ENCODE peak calls at places on chromosomes 1 and 21, in seven cellular contexts. E is cardiac muscle cell; Q is K562; N is fibroblast of pulmonary artery; Y is choroid plexus epithelial cell; O is CD8-positive, alpha-beta T cell; Z is heart left ventricle. D is an unnamed sample.

GRCh38 chr1:209432443-209432825 is 151.1 kb upstream of the CAMK1G start:
- DNase-seq in E (no peak), Q (no peak), N (no peak), Y (no peak), O (no peak), Z (no peak), D (no peak)

GRCh38 chr1:94562502-94563260 is 21.1 kb upstream of the F3 start:
- DNase-seq in E (peak; percentile 11), Q (no peak), N (no peak), Y (no peak), O (no peak), Z (no peak), D (no peak)

GRCh38 chr1:178362784-178363183 is 134.0 kb downstream of the CLEC20A start:
- DNase-seq in E (no peak), Q (no peak), N (peak; percentile 79), Y (peak; percentile 40), O (no peak), Z (no peak), D (no peak)

GRCh38 chr1:209037064-209037463 is 546.5 kb upstream of the CAMK1G start:
- DNase-seq in E (no peak), Q (no peak), N (no peak), Y (no peak), O (no peak), Z (no peak), D (no peak)

GRCh38 chr1:34500451-34500850 is 254.4 kb upstream of the GJB5 start:
- DNase-seq in E (peak; percentile 81), Q (no peak), N (peak; percentile 1), Y (peak; percentile 4), O (no peak), Z (peak; percentile 31), D (peak; percentile 0)

GRCh38 chr1:178541829-178542553 is 29.1 kb downstream of the TEX35 start:
- DNase-seq in E (peak; percentile 69), Q (peak; percentile 56), N (peak; percentile 9), Y (no peak), O (peak; percentile 73), Z (peak; percentile 71), D (peak; percentile 14)

GRCh38 chr1:100622966-100623762 is 85.2 kb downstream of the GPR88 start:
- DNase-seq in E (no peak), Q (no peak), N (peak; percentile 78), Y (peak; percentile 87), O (no peak), Z (no peak), D (peak; percentile 88)

GRCh38 chr1:168606096-168606495 is 29.7 kb downstream of the XCL1 start:
- DNase-seq in E (no peak), Q (no peak), N (no peak), Y (no peak), O (no peak), Z (no peak), D (no peak)

GRCh38 chr1:1605034-1605591 is 5.2 kb upstream of the FNDC10 start:
- DNase-seq in E (no peak), Q (no peak), N (no peak), Y (no peak), O (no peak), Z (no peak), D (no peak)

GRCh38 chr1:99590578-99591209 is 55.2 kb upstream of the PALMD start:
- DNase-seq in E (no peak), Q (no peak), N (peak; percentile 95), Y (peak; percentile 88), O (no peak), Z (peak; percentile 61), D (peak; percentile 97)

GRCh38 chr1:9194024-9194423 is 40.5 kb upstream of the H6PD start:
- DNase-seq in E (no peak), Q (no peak), N (no peak), Y (no peak), O (no peak), Z (no peak), D (no peak)

DNA sequence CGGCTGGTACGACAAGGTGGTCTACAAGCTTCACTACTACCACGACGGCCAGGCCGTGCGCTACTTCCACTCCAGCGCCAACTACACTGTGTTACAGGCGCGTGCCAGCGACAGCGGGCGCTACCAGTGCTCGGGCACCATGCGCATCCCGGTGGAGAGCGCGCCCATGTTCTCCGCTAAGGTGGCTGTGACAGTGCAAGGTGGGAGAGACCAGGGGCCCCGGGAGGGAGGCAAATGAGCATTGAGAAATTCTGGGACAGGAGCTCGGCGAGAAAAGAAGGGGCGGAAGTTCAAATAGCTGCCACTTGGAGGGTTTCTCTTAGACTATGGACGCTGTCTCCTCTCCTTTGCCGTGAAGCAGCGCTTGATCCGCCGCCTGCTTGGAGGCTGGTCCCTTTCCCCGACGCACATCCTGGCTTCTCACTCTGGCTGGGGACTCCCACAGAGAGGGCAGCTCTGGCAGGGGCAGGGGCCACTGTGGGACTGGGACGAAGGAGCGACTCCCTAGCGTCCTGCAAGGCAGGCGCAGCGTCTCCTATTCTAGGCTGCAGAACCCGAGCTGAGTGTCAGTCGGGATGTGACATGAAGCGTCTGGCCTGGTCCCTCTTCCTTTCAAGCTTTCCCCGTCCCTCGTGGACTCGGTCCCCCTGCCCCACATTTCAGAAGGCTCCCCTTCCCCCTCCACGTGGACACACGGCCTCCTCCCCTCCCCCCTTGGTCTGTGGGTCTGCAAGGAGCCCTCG is 4.7 kb downstream of the FCRLB start:
- DNase-seq in E (no peak), Q (peak; percentile 36), N (peak; percentile 54), Y (peak; percentile 51), O (peak; percentile 72), Z (peak; percentile 53), D (peak; percentile 47)
- TF ChIP-seq CTCF in E (peak; percentile 46), Q (peak; percentile 41), N (peak; percentile 39), Y (peak; percentile 59), O (no peak), Z (no peak), D (peak; percentile 38)

DNA sequence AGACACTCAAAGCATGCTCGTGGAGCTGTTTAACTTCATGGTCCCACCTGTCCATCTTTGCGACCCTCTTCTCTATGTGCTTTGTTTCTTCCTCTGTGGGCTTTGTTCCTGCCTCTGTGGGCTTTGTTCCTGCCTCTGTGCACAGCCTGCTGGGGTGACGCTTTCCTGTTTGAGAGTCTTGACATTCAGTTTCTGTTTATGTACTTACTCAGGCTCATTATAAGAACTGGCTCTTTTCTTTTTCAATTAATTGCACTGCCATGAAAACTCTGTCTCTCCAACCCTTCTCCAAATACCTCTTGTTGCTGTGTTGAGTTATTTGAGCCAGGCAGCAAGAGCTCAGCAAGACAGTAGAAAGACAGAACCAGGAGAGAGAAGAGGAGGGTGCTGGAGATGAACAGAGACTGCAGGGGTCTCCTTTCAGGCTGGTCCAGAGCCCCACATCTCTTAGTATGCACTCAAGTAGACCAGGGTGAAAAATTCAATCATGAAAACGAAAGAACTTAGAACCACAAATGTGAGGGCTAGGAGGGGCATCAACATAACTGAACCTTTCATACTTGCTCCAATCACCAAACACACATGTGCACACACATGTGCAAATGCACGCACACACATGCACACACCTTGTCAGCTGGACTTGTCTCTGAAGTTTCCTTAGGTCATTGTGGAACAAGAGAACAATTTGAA is 88.3 kb upstream of the SGIP1 start:
- DNase-seq in E (no peak), Q (no peak), N (no peak), Y (peak; percentile 20), O (peak; percentile 71), Z (no peak), D (no peak)
- H3K4me3 ChIP-seq in E (no peak overlapping the region), Q (no peak overlapping the region), N (no peak overlapping the region), Y (no peak overlapping the region), O (peak overlapping the region; percentile 12), Z (no peak overlapping the region), D (no peak overlapping the region)

GRCh38 chr1:228004331-228004871 is 2.4 kb upstream of the WNT3A start:
- DNase-seq in E (peak; percentile 47), Q (peak; percentile 65), N (peak; percentile 27), Y (peak; percentile 19), O (peak; percentile 49), Z (no peak), D (no peak)
- TF ChIP-seq CTCF in E (peak; percentile 61), Q (peak; percentile 80), N (peak; percentile 48), Y (peak; percentile 58), O (no peak), Z (no peak), D (peak; percentile 44)

GRCh38 chr1:228683428-228683827 is 51.9 kb upstream of the RHOU start:
- DNase-seq in E (no peak), Q (no peak), N (no peak), Y (no peak), O (no peak), Z (no peak), D (no peak)
- H3K4me3 ChIP-seq in E (no peak overlapping the region), Q (no peak overlapping the region), N (no peak overlapping the region), Y (no peak overlapping the region), O (no peak overlapping the region), Z (no peak overlapping the region), D (no peak overlapping the region)

DNA sequence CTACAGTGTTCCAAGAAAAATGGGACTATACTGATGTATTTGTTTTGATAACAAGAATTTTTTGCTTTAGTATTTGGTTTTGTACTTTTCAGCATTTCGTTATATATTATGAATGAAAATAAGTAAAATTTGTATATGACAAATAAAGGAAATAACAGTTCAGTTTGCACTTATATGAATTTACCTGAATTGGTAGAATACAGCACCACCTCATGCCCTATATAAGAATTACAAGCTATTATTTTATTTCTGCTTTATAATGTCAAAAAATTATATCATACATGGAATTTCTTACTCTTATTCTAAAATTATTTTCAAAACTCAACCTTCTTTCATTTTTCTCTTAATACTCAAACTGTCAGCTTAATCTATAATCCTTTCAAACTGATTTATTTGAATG is 14.6 kb downstream of the EFCAB7 start:
- DNase-seq in E (no peak), Q (no peak), N (peak; percentile 45), Y (peak; percentile 39), O (no peak), Z (no peak), D (peak; percentile 21)
- TF ChIP-seq CTCF in E (peak; percentile 42), Q (no peak), N (peak; percentile 40), Y (peak; percentile 51), O (peak; percentile 71), Z (peak; percentile 13), D (peak; percentile 26)

GRCh38 chr21:25639167-25639921 is at the start of gene JAM2:
- DNase-seq in E (peak; percentile 57), Q (no peak), N (peak; percentile 6), Y (peak; percentile 23), O (peak; percentile 72), Z (peak; percentile 60), D (peak; percentile 36)
- H3K4me3 ChIP-seq in E (peak within 1 kb of the TSS; percentile 82), Q (no peak within 1 kb of the TSS), N (peak within 1 kb of the TSS; percentile 55), Y (peak within 1 kb of the TSS; percentile 59), O (peak within 1 kb of the TSS; percentile 54), Z (peak within 1 kb of the TSS; percentile 85), D (peak within 1 kb of the TSS; percentile 67)

DNA sequence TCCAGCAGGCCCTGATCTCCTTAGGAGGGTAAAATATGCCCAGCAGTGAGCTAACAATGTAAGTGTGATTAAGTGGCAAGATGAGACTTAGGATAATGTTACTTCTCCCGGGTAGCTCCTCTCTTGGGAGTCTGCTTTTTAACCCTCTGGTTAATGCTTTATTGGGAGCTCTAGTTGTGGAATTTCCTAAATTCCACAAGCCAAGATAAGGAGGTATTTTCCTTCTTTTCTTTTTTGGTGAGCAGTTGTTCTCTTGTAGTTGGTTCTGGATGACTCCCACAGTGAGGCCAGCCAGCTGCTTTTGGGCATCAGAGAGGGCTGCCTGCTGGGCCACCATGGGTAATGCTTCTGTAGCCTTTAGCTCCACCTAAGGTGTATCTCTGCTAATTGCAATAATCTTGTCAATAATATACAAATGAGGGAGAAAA is 19.3 kb downstream of the C1orf52 start:
- DNase-seq in E (peak; percentile 14), Q (no peak), N (peak; percentile 61), Y (peak; percentile 55), O (no peak), Z (no peak), D (no peak)
- TF ChIP-seq CTCF in E (peak; percentile 27), Q (peak; percentile 43), N (no peak), Y (peak; percentile 40), O (no peak), Z (peak; percentile 24), D (peak; percentile 8)

D was measured in astrocyte of the spinal cord.